ENCODE peak calls at places on chromosomes 4 and X, in five cellular contexts. N, I, Q, O and T are unnamed samples.

GRCh38 chr4:72375050-72375736 is 193.8 kb downstream of the ADAMTS3 start:
- DNase-seq in N (no peak), I (no peak), Q (no peak), O (no peak), T (no peak)

GRCh38 chr4:154822775-154823174 is 41.7 kb downstream of the RBM46 start:
- DNase-seq in N (no peak), I (no peak), Q (no peak), O (no peak), T (no peak)

GRCh38 chr4:158176108-158176507 is 3.3 kb upstream of the GASK1B start:
- DNase-seq in N (no peak), I (no peak), Q (peak; percentile 65), O (peak; percentile 74), T (no peak)

GRCh38 chr4:186772936-186773335 is 49.3 kb upstream of the FAT1 start:
- DNase-seq in N (no peak), I (no peak), Q (no peak), O (no peak), T (no peak)

GRCh38 chrX:11210397-11210796 is 82.8 kb upstream of the AMELX start:
- DNase-seq in N (no peak), I (no peak), Q (no peak), O (no peak), T (no peak)

GRCh38 chrX:46250151-46250550 is 295.1 kb downstream of the ZNF674 start:
- DNase-seq in N (no peak), I (no peak), Q (no peak), O (no peak), T (no peak)

GRCh38 chr4:119151161-119151560 is 15.5 kb downstream of the MYOZ2 start:
- DNase-seq in N (no peak), I (no peak), Q (no peak), O (no peak), T (peak; percentile 54)

GRCh38 chr4:65825121-65825520 is 154.8 kb upstream of the EPHA5 start:
- DNase-seq in N (no peak), I (no peak), Q (no peak), O (no peak), T (no peak)

GRCh38 chr4:174284181-174284886 is 623 bp downstream of the CEP44 start:
- DNase-seq in N (no peak), I (peak; percentile 4), Q (no peak), O (no peak), T (no peak)

GRCh38 chr4:12723849-12724447 is 760.2 kb downstream of the RAB28 start:
- DNase-seq in N (no peak), I (peak; percentile 57), Q (no peak), O (no peak), T (peak; percentile 55)

GRCh38 chr4:54231419-54232150 is 2.5 kb downstream of the PDGFRA start:
- DNase-seq in N (no peak), I (peak; percentile 79), Q (peak; percentile 63), O (no peak), T (peak; percentile 59)

GRCh38 chr4:86594559-86595425 is 677 bp downstream of the PTPN13 start:
- DNase-seq in N (no peak), I (peak; percentile 72), Q (peak; percentile 37), O (peak; percentile 58), T (peak; percentile 68)

GRCh38 chrX:37420179-37420578 is 71.0 kb downstream of the PRRG1 start:
- DNase-seq in N (no peak), I (no peak), Q (no peak), O (no peak), T (no peak)

GRCh38 chr4:16443504-16444088 is 217.3 kb upstream of the TAPT1 start:
- DNase-seq in N (no peak), I (peak; percentile 46), Q (no peak), O (no peak), T (peak; percentile 21)

GRCh38 chr4:125505637-125506036 is 190.9 kb downstream of the FAT4 start:
- DNase-seq in N (no peak), I (no peak), Q (no peak), O (no peak), T (no peak)

GRCh38 chr4:54077812-54078211 is 13.4 kb upstream of the CHIC2 start:
- DNase-seq in N (no peak), I (no peak), Q (no peak), O (no peak), T (no peak)

GRCh38 chr4:137664055-137664405 is 131.7 kb upstream of the PCDH18 start:
- DNase-seq in N (no peak), I (no peak), Q (no peak), O (no peak), T (no peak)

GRCh38 chrX:11460347-11460746 is 167.1 kb downstream of the AMELX start:
- DNase-seq in N (no peak), I (no peak), Q (no peak), O (no peak), T (no peak)

GRCh38 chr4:181043486-181043885 is 1199.7 kb upstream of the TENM3 start:
- DNase-seq in N (no peak), I (no peak), Q (no peak), O (no peak), T (no peak)

GRCh38 chr4:147596377-147596776 is 20.8 kb upstream of the TMEM184C start:
- DNase-seq in N (no peak), I (no peak), Q (no peak), O (no peak), T (no peak)

GRCh38 chrX:132395645-132396044 is 93.2 kb downstream of the MBNL3 start:
- DNase-seq in N (no peak), I (peak; percentile 5), Q (no peak), O (no peak), T (no peak)

GRCh38 chr4:89249313-89249712 is 58.3 kb downstream of the GPRIN3 start:
- DNase-seq in N (no peak), I (no peak), Q (no peak), O (no peak), T (no peak)

GRCh38 chr4:128846063-128846462 is 36.6 kb downstream of the JADE1 start:
- DNase-seq in N (no peak), I (no peak), Q (no peak), O (no peak), T (no peak)

GRCh38 chr4:45122406-45122805 is 396.1 kb upstream of the GNPDA2 start:
- DNase-seq in N (no peak), I (no peak), Q (no peak), O (no peak), T (no peak)

GRCh38 chrX:45824471-45824870 is 623.8 kb upstream of the DIPK2B start:
- DNase-seq in N (no peak), I (no peak), Q (peak; percentile 50), O (no peak), T (no peak)

GRCh38 chr4:182486895-182487294 is 243.7 kb downstream of the TENM3 start:
- DNase-seq in N (no peak), I (no peak), Q (no peak), O (no peak), T (no peak)

GRCh38 chrX:119407681-119408080 is 8.5 kb downstream of the SLC25A43 start:
- DNase-seq in N (no peak), I (no peak), Q (no peak), O (no peak), T (no peak)

GRCh38 chr4:99594818-99595217 is 20.2 kb downstream of the MTTP start:
- DNase-seq in N (no peak), I (no peak), Q (no peak), O (no peak), T (no peak)

GRCh38 chr4:183798249-183798920 is 106.7 kb upstream of the STOX2 start:
- DNase-seq in N (no peak), I (peak; percentile 44), Q (no peak), O (peak; percentile 55), T (peak; percentile 33)

GRCh38 chrX:68876731-68877130 is 47.9 kb downstream of the EFNB1 start:
- DNase-seq in N (no peak), I (peak; percentile 47), Q (no peak), O (no peak), T (no peak)

DNA sequence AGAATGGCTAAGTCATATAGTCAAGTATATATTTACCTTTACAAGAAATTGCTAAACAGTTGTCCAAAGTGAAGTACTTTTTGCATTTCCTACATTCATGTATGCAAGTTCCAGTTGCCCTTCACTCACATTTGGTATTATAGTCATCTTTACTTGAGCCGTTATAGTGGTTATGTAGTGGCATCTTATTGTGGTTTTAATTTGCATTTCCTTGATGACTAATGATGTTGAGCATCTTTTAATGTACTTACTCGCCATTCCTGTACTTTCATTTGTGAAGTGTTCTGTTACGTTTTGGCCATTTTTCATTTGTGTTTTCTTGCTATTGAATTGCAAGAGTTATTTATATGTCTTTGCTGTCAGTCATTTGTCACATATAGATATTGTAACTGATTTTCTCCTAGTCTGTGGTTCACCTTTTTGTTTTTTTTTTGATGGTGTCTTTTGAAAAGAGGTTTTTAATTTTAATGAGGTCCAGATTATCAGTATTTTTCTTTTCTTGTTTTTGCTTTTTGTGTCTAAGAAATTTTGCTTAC is 27.6 kb downstream of the ARFIP1 start:
- DNase-seq in N (no peak), I (no peak), Q (no peak), O (no peak), T (no peak)
- H3K4me3 ChIP-seq in N (no peak overlapping the region), I (no peak overlapping the region), Q (no peak overlapping the region), O (no peak overlapping the region), T (no peak overlapping the region)

DNA sequence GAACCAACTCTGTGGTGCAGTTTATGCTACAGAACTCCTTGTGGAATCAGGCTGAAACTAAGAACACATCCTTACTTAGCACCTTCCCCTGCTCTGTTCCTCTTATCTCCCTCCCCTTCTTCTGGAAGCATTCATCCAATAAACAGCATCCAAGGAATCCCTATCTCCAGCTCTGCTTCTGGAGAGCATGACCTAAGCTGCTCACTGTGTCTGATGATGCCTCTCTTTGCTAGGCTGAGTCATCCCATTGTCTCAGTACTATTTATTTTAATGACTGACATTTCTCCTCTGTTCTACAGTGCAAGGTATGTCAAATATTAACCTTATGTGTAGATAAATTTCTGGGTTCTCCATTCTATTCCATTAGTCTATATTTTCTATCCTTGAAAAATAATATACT is 71.2 kb downstream of the BEND2 start:
- DNase-seq in N (no peak), I (no peak), Q (no peak), O (no peak), T (no peak)
- H3K27ac ChIP-seq in N (no peak overlapping the region), I (no peak overlapping the region), Q (no peak overlapping the region), O (no peak overlapping the region), T (no peak overlapping the region)

DNA sequence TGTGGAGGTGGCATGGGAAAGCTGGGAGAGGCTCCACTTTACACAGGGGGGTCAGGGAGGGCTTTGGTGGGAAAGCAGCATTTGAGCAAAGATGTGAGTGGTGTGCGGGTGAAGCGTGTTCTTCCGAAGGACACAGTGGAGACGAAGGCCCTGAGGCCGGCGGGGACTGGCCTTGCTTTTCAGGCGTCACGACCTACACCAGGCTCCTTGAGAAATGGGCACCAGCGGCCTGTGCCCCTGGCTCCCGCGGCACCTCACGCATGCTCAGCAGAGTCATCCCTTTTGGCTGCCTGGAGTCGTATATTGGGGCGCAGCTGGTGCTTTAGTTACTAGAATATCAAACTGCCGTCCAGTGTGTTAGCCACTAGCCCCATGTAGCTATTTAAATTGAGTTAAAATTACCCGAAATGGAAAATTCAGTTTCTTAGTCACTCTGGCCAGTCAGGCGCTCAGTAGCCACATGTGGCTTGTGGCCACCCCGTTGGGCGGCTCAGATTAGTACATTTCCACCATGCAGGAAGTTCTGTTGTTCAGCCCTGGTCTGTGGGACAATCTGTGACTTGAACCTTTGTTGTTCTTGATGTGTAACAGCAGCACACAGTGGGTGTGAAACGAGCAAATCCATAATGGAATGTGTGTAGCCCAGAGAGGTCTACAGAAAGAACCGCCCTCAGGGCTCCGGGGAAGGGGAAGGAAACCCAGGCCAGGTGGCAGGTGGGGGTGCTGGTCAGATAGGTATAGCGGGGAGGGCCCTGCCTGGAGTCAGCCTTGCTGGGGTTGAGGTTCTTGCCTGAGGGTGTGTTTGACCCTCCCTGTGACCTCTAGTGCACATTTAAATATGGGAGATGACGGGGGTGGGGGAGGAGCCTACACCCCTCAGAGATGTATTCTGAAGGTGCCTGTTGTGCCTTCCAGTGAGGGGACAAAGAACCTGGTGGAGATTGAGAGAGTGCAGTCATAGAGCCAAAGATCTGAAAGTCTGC is 30.4 kb downstream of the TBC1D14 start:
- DNase-seq in N (no peak), I (no peak), Q (no peak), O (peak; percentile 51), T (no peak)
- H3K4me1 ChIP-seq in N (peaks cover 54% of the 10 kb centered on the region), I (peaks cover 16% of the 10 kb centered on the region), Q (peaks cover 25% of the 10 kb centered on the region), O (peaks cover 63% of the 10 kb centered on the region), T (no peaks in the 10 kb centered on the region)

GRCh38 chrX:55451626-55451989 is 319 bp upstream of the MAGEH1 start:
- DNase-seq in N (no peak), I (no peak), Q (no peak), O (no peak), T (no peak)
- H3K4me3 ChIP-seq in N (peak overlapping the region; percentile 80), I (peak overlapping the region; percentile 56), Q (peak overlapping the region; percentile 62), O (peak overlapping the region; percentile 73), T (peak overlapping the region; percentile 76)